ENCODE peak calls at places on chromosomes 1 and 21, in seven cellular contexts. One of them, this sample, is unnamed.
A peak's percentile ranks its signal among the peaks of the same experiment; 100 is the strongest.

GRCh38 chr1:46490603-46491499 is 1.2 kb downstream of the DMBX1 start:
- DNase-seq in SK-N-MC: no peak
- DNase-seq in K562: no peak
- DNase-seq in SK-N-SH: no peak
- DNase-seq in breast epithelium: no peak
- DNase-seq in GM12892: no peak
- DNase-seq in Panc1: no peak
- DNase-seq in this sample: no peak

GRCh38 chr1:38576241-38576640 is 283.3 kb downstream of the RRAGC start:
- DNase-seq in SK-N-MC: no peak
- DNase-seq in SK-N-SH: no peak
- DNase-seq in GM12892: no peak
- DNase-seq in breast epithelium: no peak
- DNase-seq in Panc1: no peak
- DNase-seq in K562: no peak
- DNase-seq in this sample: no peak

GRCh38 chr1:111776397-111776796 is 20.7 kb downstream of the DDX20 start:
- DNase-seq in K562: no peak
- DNase-seq in Panc1: no peak
- DNase-seq in SK-N-MC: no peak
- DNase-seq in SK-N-SH: no peak
- DNase-seq in GM12892: no peak
- DNase-seq in breast epithelium: no peak
- DNase-seq in this sample: no peak

GRCh38 chr1:53582211-53583020 is 123.2 kb downstream of the DMRTB1 start:
- DNase-seq in K562: peak; percentile 24
- DNase-seq in SK-N-MC: no peak
- DNase-seq in Panc1: no peak
- DNase-seq in breast epithelium: no peak
- DNase-seq in GM12892: no peak
- DNase-seq in SK-N-SH: no peak
- DNase-seq in this sample: no peak

GRCh38 chr1:150925080-150925479 is 1.1 kb upstream of the SETDB1 start:
- DNase-seq in Panc1: no peak
- DNase-seq in SK-N-MC: no peak
- DNase-seq in GM12892: no peak
- DNase-seq in SK-N-SH: no peak
- DNase-seq in K562: no peak
- DNase-seq in breast epithelium: peak; percentile 25
- DNase-seq in this sample: no peak

GRCh38 chr1:39895096-39895495 is 6.6 kb downstream of the MYCL start:
- DNase-seq in SK-N-MC: no peak
- DNase-seq in Panc1: no peak
- DNase-seq in GM12892: no peak
- DNase-seq in SK-N-SH: no peak
- DNase-seq in K562: no peak
- DNase-seq in breast epithelium: peak; percentile 48
- DNase-seq in this sample: no peak

GRCh38 chr1:176119549-176119948 is 87.5 kb downstream of the COP1 start:
- DNase-seq in SK-N-MC: no peak
- DNase-seq in Panc1: peak; percentile 4
- DNase-seq in GM12892: no peak
- DNase-seq in breast epithelium: no peak
- DNase-seq in SK-N-SH: no peak
- DNase-seq in K562: peak; percentile 9
- DNase-seq in this sample: no peak

GRCh38 chr1:165637427-165637826 is 6.4 kb downstream of the MGST3 start:
- DNase-seq in Panc1: no peak
- DNase-seq in SK-N-SH: no peak
- DNase-seq in SK-N-MC: no peak
- DNase-seq in K562: no peak
- DNase-seq in breast epithelium: no peak
- DNase-seq in GM12892: no peak
- DNase-seq in this sample: peak; percentile 22

GRCh38 chr1:157147906-157148717 is 9.9 kb upstream of the ETV3 start:
- DNase-seq in SK-N-SH: no peak
- DNase-seq in K562: peak; percentile 24
- DNase-seq in GM12892: no peak
- DNase-seq in Panc1: no peak
- DNase-seq in SK-N-MC: no peak
- DNase-seq in breast epithelium: no peak
- DNase-seq in this sample: no peak

GRCh38 chr1:76759950-76760349 is 107.3 kb upstream of the ST6GALNAC5 start:
- DNase-seq in Panc1: no peak
- DNase-seq in breast epithelium: no peak
- DNase-seq in SK-N-SH: peak; percentile 12
- DNase-seq in GM12892: no peak
- DNase-seq in K562: no peak
- DNase-seq in SK-N-MC: peak; percentile 8
- DNase-seq in this sample: no peak

GRCh38 chr1:25484096-25484495 is 53.4 kb downstream of the MACO1 start:
- DNase-seq in breast epithelium: peak; percentile 67
- DNase-seq in K562: no peak
- DNase-seq in GM12892: no peak
- DNase-seq in SK-N-SH: no peak
- DNase-seq in Panc1: no peak
- DNase-seq in SK-N-MC: no peak
- DNase-seq in this sample: peak; percentile 21

GRCh38 chr1:228408041-228408868 is 1.6 kb upstream of the TRIM11 start:
- DNase-seq in GM12892: no peak
- DNase-seq in SK-N-SH: no peak
- DNase-seq in Panc1: no peak
- DNase-seq in SK-N-MC: no peak
- DNase-seq in K562: no peak
- DNase-seq in breast epithelium: no peak
- DNase-seq in this sample: no peak

GRCh38 chr1:16980473-16981268 is at the start of gene MFAP2:
- DNase-seq in breast epithelium: no peak
- DNase-seq in SK-N-SH: peak; percentile 89
- DNase-seq in K562: no peak
- DNase-seq in SK-N-MC: no peak
- DNase-seq in GM12892: no peak
- DNase-seq in Panc1: no peak
- DNase-seq in this sample: no peak

GRCh38 chr21:45110873-45111624 is 36.7 kb downstream of the ADARB1 start:
- DNase-seq in SK-N-SH: no peak
- DNase-seq in SK-N-MC: no peak
- DNase-seq in K562: peak; percentile 52
- DNase-seq in GM12892: no peak
- DNase-seq in Panc1: no peak
- DNase-seq in breast epithelium: no peak
- DNase-seq in this sample: no peak

GRCh38 chr1:234751678-234752077 is 141.7 kb upstream of the IRF2BP2 start:
- DNase-seq in K562: no peak
- DNase-seq in SK-N-MC: no peak
- DNase-seq in GM12892: no peak
- DNase-seq in breast epithelium: no peak
- DNase-seq in SK-N-SH: no peak
- DNase-seq in Panc1: no peak
- DNase-seq in this sample: no peak

GRCh38 chr1:55575571-55576279 is 360.6 kb upstream of the USP24 start:
- DNase-seq in GM12892: no peak
- DNase-seq in breast epithelium: peak; percentile 94
- DNase-seq in K562: no peak
- DNase-seq in SK-N-MC: no peak
- DNase-seq in Panc1: no peak
- DNase-seq in SK-N-SH: no peak
- DNase-seq in this sample: peak; percentile 22

GRCh38 chr1:7954683-7955082 is 6.8 kb upstream of the PARK7 start:
- DNase-seq in Panc1: no peak
- DNase-seq in SK-N-MC: no peak
- DNase-seq in K562: no peak
- DNase-seq in breast epithelium: no peak
- DNase-seq in GM12892: no peak
- DNase-seq in SK-N-SH: no peak
- DNase-seq in this sample: no peak

GRCh38 chr1:243598433-243598832 is 251.6 kb downstream of the AKT3 start:
- DNase-seq in SK-N-SH: no peak
- DNase-seq in Panc1: no peak
- DNase-seq in breast epithelium: no peak
- DNase-seq in K562: no peak
- DNase-seq in GM12892: no peak
- DNase-seq in SK-N-MC: no peak
- DNase-seq in this sample: no peak

GRCh38 chr1:64917907-64918306 is 48.4 kb downstream of the JAK1 start:
- DNase-seq in Panc1: no peak
- DNase-seq in SK-N-MC: no peak
- DNase-seq in SK-N-SH: no peak
- DNase-seq in breast epithelium: no peak
- DNase-seq in K562: no peak
- DNase-seq in GM12892: no peak
- DNase-seq in this sample: no peak

GRCh38 chr1:64920936-64921589 is 45.3 kb downstream of the JAK1 start:
- DNase-seq in SK-N-MC: no peak
- DNase-seq in SK-N-SH: peak; percentile 33
- DNase-seq in breast epithelium: no peak
- DNase-seq in K562: no peak
- DNase-seq in GM12892: no peak
- DNase-seq in Panc1: no peak
- DNase-seq in this sample: no peak

GRCh38 chr1:64915381-64916274 is 50.7 kb downstream of the JAK1 start:
- DNase-seq in K562: no peak
- DNase-seq in SK-N-MC: no peak
- DNase-seq in Panc1: no peak
- DNase-seq in GM12892: no peak
- DNase-seq in SK-N-SH: peak; percentile 39
- DNase-seq in breast epithelium: no peak
- DNase-seq in this sample: peak; percentile 68

GRCh38 chr1:64913361-64914015 is 52.9 kb downstream of the JAK1 start:
- DNase-seq in GM12892: no peak
- DNase-seq in K562: no peak
- DNase-seq in Panc1: no peak
- DNase-seq in SK-N-SH: no peak
- DNase-seq in SK-N-MC: peak; percentile 96
- DNase-seq in breast epithelium: no peak
- DNase-seq in this sample: no peak

GRCh38 chr1:64917328-64917861 is 49.0 kb downstream of the JAK1 start:
- DNase-seq in GM12892: no peak
- DNase-seq in SK-N-MC: peak; percentile 91
- DNase-seq in SK-N-SH: no peak
- DNase-seq in Panc1: peak; percentile 92
- DNase-seq in K562: peak; percentile 39
- DNase-seq in breast epithelium: no peak
- DNase-seq in this sample: peak; percentile 42
- TF ChIP-seq POLR2AphosphoS5 in GM12892: no peak
- TF ChIP-seq POLR2AphosphoS5 in SK-N-MC: peak; percentile 62
- TF ChIP-seq POLR2AphosphoS5 in SK-N-SH: no peak
- TF ChIP-seq POLR2AphosphoS5 in Panc1: peak; percentile 31
- TF ChIP-seq POLR2AphosphoS5 in K562: no peak
- TF ChIP-seq POLR2AphosphoS5 in breast epithelium: no peak
- TF ChIP-seq POLR2AphosphoS5 in this sample: no peak

GRCh38 chr1:211813590-211813989 is 17.0 kb downstream of the LPGAT1 start:
- DNase-seq in breast epithelium: no peak
- DNase-seq in Panc1: no peak
- DNase-seq in K562: no peak
- DNase-seq in GM12892: no peak
- DNase-seq in SK-N-SH: no peak
- DNase-seq in SK-N-MC: no peak
- DNase-seq in this sample: peak; percentile 25
- TF ChIP-seq POLR2AphosphoS5 in breast epithelium: no peak
- TF ChIP-seq POLR2AphosphoS5 in Panc1: no peak
- TF ChIP-seq POLR2AphosphoS5 in K562: no peak
- TF ChIP-seq POLR2AphosphoS5 in GM12892: no peak
- TF ChIP-seq POLR2AphosphoS5 in SK-N-SH: no peak
- TF ChIP-seq POLR2AphosphoS5 in SK-N-MC: no peak
- TF ChIP-seq POLR2AphosphoS5 in this sample: no peak

GRCh38 chr1:247007511-247008405 is at the start of gene ZNF695:
- DNase-seq in K562: peak; percentile 97
- DNase-seq in SK-N-SH: peak; percentile 98
- DNase-seq in breast epithelium: peak; percentile 86
- DNase-seq in Panc1: peak; percentile 84
- DNase-seq in GM12892: peak; percentile 47
- DNase-seq in SK-N-MC: peak; percentile 37
- DNase-seq in this sample: peak; percentile 90
- TF ChIP-seq POLR2AphosphoS5 in K562: peak; percentile 71
- TF ChIP-seq POLR2AphosphoS5 in SK-N-SH: peak; percentile 75
- TF ChIP-seq POLR2AphosphoS5 in breast epithelium: no peak
- TF ChIP-seq POLR2AphosphoS5 in Panc1: peak; percentile 86
- TF ChIP-seq POLR2AphosphoS5 in GM12892: no peak
- TF ChIP-seq POLR2AphosphoS5 in SK-N-MC: peak; percentile 75
- TF ChIP-seq POLR2AphosphoS5 in this sample: no peak

GRCh38 chr1:32540589-32540988 is 1.4 kb downstream of the ZBTB8A start:
- DNase-seq in Panc1: no peak
- DNase-seq in GM12892: no peak
- DNase-seq in K562: peak; percentile 30
- DNase-seq in breast epithelium: no peak
- DNase-seq in SK-N-SH: peak; percentile 38
- DNase-seq in SK-N-MC: no peak
- DNase-seq in this sample: no peak
- TF ChIP-seq POLR2AphosphoS5 in Panc1: no peak
- TF ChIP-seq POLR2AphosphoS5 in GM12892: no peak
- TF ChIP-seq POLR2AphosphoS5 in K562: no peak
- TF ChIP-seq POLR2AphosphoS5 in breast epithelium: no peak
- TF ChIP-seq POLR2AphosphoS5 in SK-N-SH: no peak
- TF ChIP-seq POLR2AphosphoS5 in SK-N-MC: no peak
- TF ChIP-seq POLR2AphosphoS5 in this sample: no peak

GRCh38 chr1:6489799-6490180 is 1.7 kb downstream of the PLEKHG5 start:
- DNase-seq in SK-N-MC: no peak
- DNase-seq in breast epithelium: no peak
- DNase-seq in K562: peak; percentile 95
- DNase-seq in SK-N-SH: peak; percentile 95
- DNase-seq in GM12892: peak; percentile 98
- DNase-seq in Panc1: no peak
- DNase-seq in this sample: peak; percentile 85
- TF ChIP-seq POLR2AphosphoS5 in SK-N-MC: no peak
- TF ChIP-seq POLR2AphosphoS5 in breast epithelium: no peak
- TF ChIP-seq POLR2AphosphoS5 in K562: no peak
- TF ChIP-seq POLR2AphosphoS5 in SK-N-SH: no peak
- TF ChIP-seq POLR2AphosphoS5 in GM12892: no peak
- TF ChIP-seq POLR2AphosphoS5 in Panc1: no peak
- TF ChIP-seq POLR2AphosphoS5 in this sample: no peak

GRCh38 chr1:19398309-19398760 is 86.2 kb downstream of the SLC66A1 start:
- DNase-seq in SK-N-SH: no peak
- DNase-seq in SK-N-MC: no peak
- DNase-seq in Panc1: no peak
- DNase-seq in K562: no peak
- DNase-seq in breast epithelium: no peak
- DNase-seq in GM12892: no peak
- DNase-seq in this sample: peak; percentile 39
- TF ChIP-seq POLR2AphosphoS5 in SK-N-SH: no peak
- TF ChIP-seq POLR2AphosphoS5 in SK-N-MC: no peak
- TF ChIP-seq POLR2AphosphoS5 in Panc1: no peak
- TF ChIP-seq POLR2AphosphoS5 in K562: no peak
- TF ChIP-seq POLR2AphosphoS5 in breast epithelium: no peak
- TF ChIP-seq POLR2AphosphoS5 in GM12892: no peak
- TF ChIP-seq POLR2AphosphoS5 in this sample: peak; percentile 76

DNA sequence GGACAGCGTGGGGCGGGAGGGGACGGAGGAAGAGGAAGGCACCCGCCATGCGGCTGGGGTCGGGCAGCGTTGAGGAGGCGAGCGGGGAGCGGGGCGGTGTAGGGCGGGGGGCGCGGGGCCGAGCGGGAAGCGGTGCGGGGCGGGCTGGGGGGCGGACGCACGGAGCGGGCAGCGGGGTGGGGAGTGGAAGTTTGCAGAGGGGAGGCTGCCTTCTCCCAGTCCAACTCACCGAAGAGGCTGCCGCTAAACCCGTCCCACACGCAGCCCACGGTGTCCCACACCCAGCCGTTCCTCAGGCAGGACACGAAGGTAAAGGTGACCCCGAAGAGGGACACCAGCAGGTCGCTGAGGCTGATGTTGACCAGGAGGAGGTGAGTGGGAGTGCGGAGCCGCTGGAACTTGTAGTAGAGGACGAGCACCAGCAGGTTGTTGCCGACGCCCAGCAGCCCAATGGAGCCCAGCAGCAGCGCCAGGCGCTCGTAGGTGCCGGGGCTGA is 468 bp downstream of the CHML start:
- DNase-seq in Panc1: no peak
- DNase-seq in SK-N-SH: peak; percentile 78
- DNase-seq in SK-N-MC: no peak
- DNase-seq in breast epithelium: no peak
- DNase-seq in K562: peak; percentile 68
- DNase-seq in GM12892: peak; percentile 43
- DNase-seq in this sample: peak; percentile 42
- TF ChIP-seq POLR2AphosphoS5 in Panc1: no peak
- TF ChIP-seq POLR2AphosphoS5 in SK-N-SH: no peak
- TF ChIP-seq POLR2AphosphoS5 in SK-N-MC: peak; percentile 48
- TF ChIP-seq POLR2AphosphoS5 in breast epithelium: no peak
- TF ChIP-seq POLR2AphosphoS5 in K562: no peak
- TF ChIP-seq POLR2AphosphoS5 in GM12892: no peak
- TF ChIP-seq POLR2AphosphoS5 in this sample: no peak

This sample was measured in transverse colon.